ENCODE peak calls at places on chromosomes 13 and 19, in four cellular contexts. A, V, X and H are unnamed samples. For H3K36me3, the result is how much of the 10 kb centered on the place peaks cover.

GRCh38 chr13:114135731-114136171 is 3.3 kb upstream of the RASA3 start:
- DNase-seq in A (peak), V (no peak), X (no peak), H (no peak)

GRCh38 chr19:11418166-11418517 is 972 bp downstream of the RGL3 start:
- DNase-seq in A (no peak), V (no peak), X (peak), H (no peak)

GRCh38 chr19:4717191-4717965 is 6.3 kb downstream of the DPP9 start:
- DNase-seq in A (peak), V (no peak), X (no peak), H (peak)

GRCh38 chr13:101170306-101170705 is 246.0 kb downstream of the NALCN start:
- DNase-seq in A (no peak), V (no peak), X (no peak), H (no peak)

GRCh38 chr19:13794752-13795589 is at the start of gene ZSWIM4:
- DNase-seq in A (peak), V (peak), X (peak), H (peak)

GRCh38 chr19:11418518-11419506 is at the start of gene RGL3:
- DNase-seq in A (peak), V (peak), X (peak), H (peak)

GRCh38 chr13:85529216-85529590 is 270.0 kb downstream of the SLITRK6 start:
- DNase-seq in A (no peak), V (no peak), X (no peak), H (no peak)

GRCh38 chr19:5393088-5393487 is 52.5 kb upstream of the PTPRS start:
- DNase-seq in A (no peak), V (no peak), X (no peak), H (no peak)

GRCh38 chr19:4711211-4711610 is 12.4 kb downstream of the DPP9 start:
- DNase-seq in A (no peak), V (no peak), X (no peak), H (no peak)

GRCh38 chr19:51542699-51543098 is 11.2 kb upstream of the SIGLEC6 start:
- DNase-seq in A (no peak), V (no peak), X (no peak), H (no peak)

GRCh38 chr19:22935151-22935550 is 67.8 kb downstream of the ZNF728 start:
- DNase-seq in A (no peak), V (no peak), X (no peak), H (no peak)

GRCh38 chr19:20077791-20078463 is at the start of gene ZNF90:
- DNase-seq in A (peak), V (peak), X (peak), H (peak)

GRCh38 chr13:76943646-76944045 is 4.7 kb upstream of the ACOD1 start:
- DNase-seq in A (no peak), V (no peak), X (no peak), H (no peak)

GRCh38 chr13:93227280-93227905 is 786 bp downstream of the GPC6 start:
- DNase-seq in A (no peak), V (no peak), X (peak), H (no peak)

GRCh38 chr19:45276284-45276687 is 25.2 kb downstream of the MARK4 start:
- DNase-seq in A (no peak), V (no peak), X (peak), H (no peak)
- H3K36me3 ChIP-seq in A (half or more), V (half or more), X (under half), H (under half)

GRCh38 chr13:45238945-45239795 is 38.3 kb upstream of the KCTD4 start:
- DNase-seq in A (no peak), V (no peak), X (no peak), H (no peak)
- TF ChIP-seq CTCF in A (no peak), V (no peak), X (no peak), H (no peak)

GRCh38 chr13:106372199-106373160 is 163.0 kb downstream of the EFNB2 start:
- DNase-seq in A (no peak), V (no peak), X (no peak), H (no peak)

GRCh38 chr13:106374631-106375030 is 160.8 kb downstream of the EFNB2 start:
- DNase-seq in A (no peak), V (no peak), X (no peak), H (no peak)

GRCh38 chr13:106375085-106375484 is 160.4 kb downstream of the EFNB2 start:
- DNase-seq in A (no peak), V (no peak), X (no peak), H (no peak)

GRCh38 chr13:106373989-106374572 is 161.4 kb downstream of the EFNB2 start:
- DNase-seq in A (no peak), V (no peak), X (no peak), H (no peak)

GRCh38 chr13:106373304-106373988 is 162.0 kb downstream of the EFNB2 start:
- DNase-seq in A (no peak), V (no peak), X (no peak), H (no peak)
- H3K27ac ChIP-seq in A (peak), V (no peak), X (no peak), H (no peak)

GRCh38 chr19:18866800-18867123 is 29.2 kb downstream of the CERS1 start:
- DNase-seq in A (no peak), V (no peak), X (no peak), H (no peak)
- H3K36me3 ChIP-seq in A (half or more), V (half or more), X (under half), H (under half)

GRCh38 chr13:79549355-79550106 is 68.6 kb downstream of the NDFIP2 start:
- DNase-seq in A (no peak), V (no peak), X (no peak), H (no peak)

GRCh38 chr13:79547211-79547610 is 66.3 kb downstream of the NDFIP2 start:
- DNase-seq in A (no peak), V (no peak), X (no peak), H (no peak)

GRCh38 chr13:79547821-79548220 is 66.9 kb downstream of the NDFIP2 start:
- DNase-seq in A (no peak), V (no peak), X (no peak), H (no peak)

GRCh38 chr13:79543883-79544282 is 62.9 kb downstream of the NDFIP2 start:
- DNase-seq in A (no peak), V (no peak), X (no peak), H (no peak)

GRCh38 chr13:79548886-79549285 is 67.9 kb downstream of the NDFIP2 start:
- DNase-seq in A (no peak), V (no peak), X (no peak), H (no peak)
- TF ChIP-seq CTCF in A (peak), V (no peak), X (peak), H (no peak)

GRCh38 chr13:44397766-44398223 is 24.2 kb downstream of the SERP2 start:
- DNase-seq in A (no peak), V (no peak), X (no peak), H (no peak)

GRCh38 chr13:44394649-44395048 is 21.0 kb downstream of the SERP2 start:
- DNase-seq in A (no peak), V (no peak), X (no peak), H (no peak)

GRCh38 chr13:44398606-44399005 is 25.0 kb downstream of the SERP2 start:
- DNase-seq in A (no peak), V (no peak), X (no peak), H (no peak)

GRCh38 chr13:44396963-44397580 is 23.4 kb downstream of the SERP2 start:
- DNase-seq in A (no peak), V (peak), X (peak), H (no peak)

GRCh38 chr13:44396295-44396962 is 22.8 kb downstream of the SERP2 start:
- DNase-seq in A (no peak), V (no peak), X (no peak), H (no peak)
- H3K27ac ChIP-seq in A (peak), V (peak), X (peak), H (peak)

DNA sequence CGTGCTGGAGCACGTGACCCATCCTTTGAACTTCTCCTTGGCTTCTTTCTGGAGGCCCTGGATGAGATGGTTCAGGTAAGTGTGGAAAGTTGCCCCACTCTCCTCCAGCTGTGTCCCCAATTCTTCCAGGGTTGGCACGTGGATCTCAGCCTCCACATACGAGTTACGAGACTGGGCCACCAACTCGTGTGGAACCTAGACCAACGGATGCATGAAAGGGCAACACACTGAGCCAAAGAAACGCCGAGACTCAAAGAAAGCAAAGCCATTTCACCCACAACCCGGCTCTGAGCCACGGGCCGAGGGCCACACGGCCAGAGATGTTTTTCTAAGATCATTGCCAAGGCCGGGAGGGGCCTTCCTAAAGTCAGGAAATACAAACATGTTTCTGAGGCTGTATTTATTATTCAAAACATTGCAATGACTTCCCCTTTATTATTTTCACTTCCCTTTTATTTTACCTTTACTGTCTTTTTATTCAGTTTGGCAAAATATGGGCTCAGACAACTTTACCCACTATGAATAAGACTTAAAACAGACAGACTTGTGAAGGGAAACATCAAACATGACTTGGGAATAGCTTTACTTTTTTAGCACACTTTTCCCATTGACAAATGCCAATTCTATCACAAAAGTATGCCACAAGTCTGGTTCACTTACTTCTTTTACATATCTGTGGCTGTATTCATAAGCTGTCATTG is 94.6 kb downstream of the KL start:
- DNase-seq in A (no peak), V (peak), X (no peak), H (no peak)
- H3K36me3 ChIP-seq in A (half or more), V (half or more), X (under half), H (under half)

DNA sequence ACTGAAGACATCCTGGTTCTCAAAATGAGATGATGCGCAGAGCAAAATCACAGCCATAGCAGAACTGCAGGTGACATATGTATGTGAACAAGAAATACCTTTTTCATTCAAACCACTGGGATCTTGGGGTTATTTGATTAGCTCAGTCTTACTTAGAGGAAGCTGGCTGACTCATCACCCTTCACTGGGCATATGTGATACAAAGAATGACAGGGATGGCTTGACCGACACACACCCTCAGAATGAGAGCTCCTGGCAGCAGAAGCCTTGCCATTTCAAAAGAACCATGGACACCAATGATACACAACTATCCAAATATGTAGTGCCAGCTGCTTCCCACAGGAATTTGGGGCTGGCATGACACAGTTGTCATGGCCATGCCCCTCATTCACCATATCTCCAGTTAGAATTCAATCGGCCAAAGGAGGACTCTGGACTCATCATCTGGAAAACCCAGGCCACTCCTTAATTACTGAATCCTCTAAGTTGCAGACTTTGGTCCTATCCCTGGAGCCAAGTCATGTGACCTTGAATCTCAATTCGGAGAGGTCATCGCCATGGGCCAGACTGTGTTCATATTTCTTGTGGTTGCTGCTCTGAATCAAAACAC is 115.8 kb downstream of the KATNAL1 start:
- DNase-seq in A (no peak), V (no peak), X (no peak), H (no peak)
- TF ChIP-seq CTCF in A (no peak), V (no peak), X (no peak), H (no peak)